ENCODE peak calls at places on chromosomes 13 and 19, in eight cellular contexts. One of them, this sample, is unnamed.

GRCh38 chr13:33230178-33230881 is 55.2 kb downstream of the STARD13 start:
- DNase-seq in stomach: no peak
- DNase-seq in breast epithelium: no peak
- DNase-seq in sigmoid colon: no peak
- DNase-seq in GM12892: no peak
- DNase-seq in endothelial cell of umbilical vein: peak
- DNase-seq in transverse colon: no peak
- DNase-seq in suprapubic skin: no peak
- DNase-seq in this sample: no peak

GRCh38 chr13:103960011-103960410 is 893.8 kb upstream of the SLC10A2 start:
- DNase-seq in stomach: no peak
- DNase-seq in breast epithelium: no peak
- DNase-seq in sigmoid colon: no peak
- DNase-seq in GM12892: no peak
- DNase-seq in endothelial cell of umbilical vein: peak
- DNase-seq in transverse colon: no peak
- DNase-seq in suprapubic skin: no peak
- DNase-seq in this sample: no peak

GRCh38 chr13:111790621-111791020 is 276.3 kb upstream of the SOX1 start:
- DNase-seq in stomach: no peak
- DNase-seq in breast epithelium: no peak
- DNase-seq in sigmoid colon: no peak
- DNase-seq in GM12892: no peak
- DNase-seq in endothelial cell of umbilical vein: no peak
- DNase-seq in transverse colon: no peak
- DNase-seq in suprapubic skin: no peak
- DNase-seq in this sample: no peak

GRCh38 chr13:88063741-88064140 is 392.6 kb downstream of the SLITRK5 start:
- DNase-seq in stomach: no peak
- DNase-seq in breast epithelium: no peak
- DNase-seq in sigmoid colon: no peak
- DNase-seq in GM12892: no peak
- DNase-seq in endothelial cell of umbilical vein: no peak
- DNase-seq in transverse colon: no peak
- DNase-seq in suprapubic skin: no peak
- DNase-seq in this sample: no peak

GRCh38 chr13:51453959-51454703 is 1.3 kb upstream of the INTS6 start:
- DNase-seq in stomach: no peak
- DNase-seq in breast epithelium: peak
- DNase-seq in sigmoid colon: peak
- DNase-seq in GM12892: no peak
- DNase-seq in endothelial cell of umbilical vein: peak
- DNase-seq in transverse colon: peak
- DNase-seq in suprapubic skin: no peak
- DNase-seq in this sample: no peak

GRCh38 chr19:1250374-1251232 is 2.2 kb downstream of the MIDN start:
- DNase-seq in stomach: no peak
- DNase-seq in breast epithelium: no peak
- DNase-seq in sigmoid colon: peak
- DNase-seq in GM12892: no peak
- DNase-seq in endothelial cell of umbilical vein: peak
- DNase-seq in transverse colon: peak
- DNase-seq in suprapubic skin: no peak
- DNase-seq in this sample: no peak

GRCh38 chr19:47124937-47125668 is 5.5 kb upstream of the SAE1 start:
- DNase-seq in stomach: no peak
- DNase-seq in breast epithelium: no peak
- DNase-seq in sigmoid colon: no peak
- DNase-seq in GM12892: peak
- DNase-seq in endothelial cell of umbilical vein: peak
- DNase-seq in transverse colon: no peak
- DNase-seq in suprapubic skin: no peak
- DNase-seq in this sample: no peak

GRCh38 chr19:5458420-5458819 is 3.2 kb downstream of the ZNRF4 start:
- DNase-seq in stomach: no peak
- DNase-seq in breast epithelium: no peak
- DNase-seq in sigmoid colon: no peak
- DNase-seq in GM12892: no peak
- DNase-seq in endothelial cell of umbilical vein: no peak
- DNase-seq in transverse colon: no peak
- DNase-seq in suprapubic skin: no peak
- DNase-seq in this sample: no peak

GRCh38 chr19:35986664-35987570 is 8.1 kb upstream of the SDHAF1 start:
- DNase-seq in stomach: no peak
- DNase-seq in breast epithelium: no peak
- DNase-seq in sigmoid colon: no peak
- DNase-seq in GM12892: no peak
- DNase-seq in endothelial cell of umbilical vein: no peak
- DNase-seq in transverse colon: peak
- DNase-seq in suprapubic skin: no peak
- DNase-seq in this sample: no peak

GRCh38 chr19:13554506-13555235 is 48.4 kb upstream of the CACNA1A start:
- DNase-seq in stomach: no peak
- DNase-seq in breast epithelium: no peak
- DNase-seq in sigmoid colon: no peak
- DNase-seq in GM12892: no peak
- DNase-seq in endothelial cell of umbilical vein: no peak
- DNase-seq in transverse colon: no peak
- DNase-seq in suprapubic skin: no peak
- DNase-seq in this sample: no peak

GRCh38 chr19:50327013-50327412 is 2.2 kb downstream of the KCNC3 start:
- DNase-seq in stomach: no peak
- DNase-seq in breast epithelium: no peak
- DNase-seq in sigmoid colon: no peak
- DNase-seq in GM12892: no peak
- DNase-seq in endothelial cell of umbilical vein: no peak
- DNase-seq in transverse colon: no peak
- DNase-seq in suprapubic skin: no peak
- DNase-seq in this sample: no peak

GRCh38 chr19:4393947-4394590 is 6.3 kb downstream of the SH3GL1 start:
- DNase-seq in stomach: no peak
- DNase-seq in breast epithelium: no peak
- DNase-seq in sigmoid colon: no peak
- DNase-seq in GM12892: no peak
- DNase-seq in endothelial cell of umbilical vein: peak
- DNase-seq in transverse colon: no peak
- DNase-seq in suprapubic skin: no peak
- DNase-seq in this sample: no peak

GRCh38 chr19:54329476-54330165 is 9.3 kb downstream of the LILRA4 start:
- DNase-seq in stomach: no peak
- DNase-seq in breast epithelium: no peak
- DNase-seq in sigmoid colon: peak
- DNase-seq in GM12892: no peak
- DNase-seq in endothelial cell of umbilical vein: no peak
- DNase-seq in transverse colon: no peak
- DNase-seq in suprapubic skin: no peak
- DNase-seq in this sample: no peak

GRCh38 chr13:45527699-45528462 is 63.1 kb downstream of the COG3 start:
- DNase-seq in stomach: peak
- DNase-seq in breast epithelium: no peak
- DNase-seq in sigmoid colon: no peak
- DNase-seq in GM12892: no peak
- DNase-seq in endothelial cell of umbilical vein: no peak
- DNase-seq in transverse colon: no peak
- DNase-seq in suprapubic skin: no peak
- DNase-seq in this sample: no peak

GRCh38 chr13:26197298-26197697 is 24.8 kb downstream of the RNF6 start:
- DNase-seq in stomach: no peak
- DNase-seq in breast epithelium: no peak
- DNase-seq in sigmoid colon: no peak
- DNase-seq in GM12892: no peak
- DNase-seq in endothelial cell of umbilical vein: no peak
- DNase-seq in transverse colon: no peak
- DNase-seq in suprapubic skin: no peak
- DNase-seq in this sample: no peak

GRCh38 chr13:61187471-61187870 is 228.2 kb downstream of the PCDH20 start:
- DNase-seq in stomach: no peak
- DNase-seq in breast epithelium: no peak
- DNase-seq in sigmoid colon: no peak
- DNase-seq in GM12892: no peak
- DNase-seq in endothelial cell of umbilical vein: no peak
- DNase-seq in transverse colon: no peak
- DNase-seq in suprapubic skin: no peak
- DNase-seq in this sample: no peak

GRCh38 chr19:38711726-38712153 is 32.5 kb downstream of the CAPN12 start:
- DNase-seq in stomach: no peak
- DNase-seq in breast epithelium: peak
- DNase-seq in sigmoid colon: peak
- DNase-seq in GM12892: no peak
- DNase-seq in endothelial cell of umbilical vein: no peak
- DNase-seq in transverse colon: peak
- DNase-seq in suprapubic skin: no peak
- DNase-seq in this sample: peak

GRCh38 chr13:27393101-27393500 is 31.3 kb upstream of the GTF3A start:
- DNase-seq in stomach: no peak
- DNase-seq in breast epithelium: no peak
- DNase-seq in sigmoid colon: no peak
- DNase-seq in GM12892: no peak
- DNase-seq in endothelial cell of umbilical vein: no peak
- DNase-seq in transverse colon: no peak
- DNase-seq in suprapubic skin: no peak
- DNase-seq in this sample: no peak

GRCh38 chr13:73698859-73699258 is 435.3 kb downstream of the KLF12 start:
- DNase-seq in stomach: no peak
- DNase-seq in breast epithelium: no peak
- DNase-seq in sigmoid colon: no peak
- DNase-seq in GM12892: no peak
- DNase-seq in endothelial cell of umbilical vein: no peak
- DNase-seq in transverse colon: no peak
- DNase-seq in suprapubic skin: no peak
- DNase-seq in this sample: no peak

GRCh38 chr19:41945135-41945766 is 13.9 kb downstream of the RABAC1 start:
- DNase-seq in stomach: peak
- DNase-seq in breast epithelium: peak
- DNase-seq in sigmoid colon: no peak
- DNase-seq in GM12892: peak
- DNase-seq in endothelial cell of umbilical vein: no peak
- DNase-seq in transverse colon: peak
- DNase-seq in suprapubic skin: no peak
- DNase-seq in this sample: peak
- TF ChIP-seq POLR2AphosphoS5 in stomach: no peak
- TF ChIP-seq POLR2AphosphoS5 in breast epithelium: no peak
- TF ChIP-seq POLR2AphosphoS5 in sigmoid colon: no peak
- TF ChIP-seq POLR2AphosphoS5 in GM12892: peak
- TF ChIP-seq POLR2AphosphoS5 in endothelial cell of umbilical vein: no peak
- TF ChIP-seq POLR2AphosphoS5 in transverse colon: no peak
- TF ChIP-seq POLR2AphosphoS5 in suprapubic skin: no peak
- TF ChIP-seq POLR2AphosphoS5 in this sample: peak

GRCh38 chr19:41351339-41352245 is 2.1 kb downstream of the TGFB1 start:
- DNase-seq in stomach: peak
- DNase-seq in breast epithelium: no peak
- DNase-seq in sigmoid colon: peak
- DNase-seq in GM12892: peak
- DNase-seq in endothelial cell of umbilical vein: peak
- DNase-seq in transverse colon: peak
- DNase-seq in suprapubic skin: no peak
- DNase-seq in this sample: peak
- TF ChIP-seq POLR2AphosphoS5 in stomach: no peak
- TF ChIP-seq POLR2AphosphoS5 in breast epithelium: peak
- TF ChIP-seq POLR2AphosphoS5 in sigmoid colon: no peak
- TF ChIP-seq POLR2AphosphoS5 in GM12892: peak
- TF ChIP-seq POLR2AphosphoS5 in endothelial cell of umbilical vein: peak
- TF ChIP-seq POLR2AphosphoS5 in transverse colon: peak
- TF ChIP-seq POLR2AphosphoS5 in suprapubic skin: no peak
- TF ChIP-seq POLR2AphosphoS5 in this sample: peak

GRCh38 chr19:2964874-2965273 is 12.5 kb upstream of the TLE6 start:
- DNase-seq in stomach: no peak
- DNase-seq in breast epithelium: no peak
- DNase-seq in sigmoid colon: no peak
- DNase-seq in GM12892: no peak
- DNase-seq in endothelial cell of umbilical vein: no peak
- DNase-seq in transverse colon: no peak
- DNase-seq in suprapubic skin: no peak
- DNase-seq in this sample: no peak

GRCh38 chr19:2967972-2968371 is 9.4 kb upstream of the TLE6 start:
- DNase-seq in stomach: no peak
- DNase-seq in breast epithelium: no peak
- DNase-seq in sigmoid colon: no peak
- DNase-seq in GM12892: no peak
- DNase-seq in endothelial cell of umbilical vein: no peak
- DNase-seq in transverse colon: no peak
- DNase-seq in suprapubic skin: no peak
- DNase-seq in this sample: no peak

GRCh38 chr19:2973229-2973628 is 4.1 kb upstream of the TLE6 start:
- DNase-seq in stomach: no peak
- DNase-seq in breast epithelium: no peak
- DNase-seq in sigmoid colon: no peak
- DNase-seq in GM12892: no peak
- DNase-seq in endothelial cell of umbilical vein: no peak
- DNase-seq in transverse colon: no peak
- DNase-seq in suprapubic skin: no peak
- DNase-seq in this sample: no peak

GRCh38 chr19:2970201-2970838 is 7.0 kb upstream of the TLE6 start:
- DNase-seq in stomach: no peak
- DNase-seq in breast epithelium: no peak
- DNase-seq in sigmoid colon: no peak
- DNase-seq in GM12892: no peak
- DNase-seq in endothelial cell of umbilical vein: no peak
- DNase-seq in transverse colon: no peak
- DNase-seq in suprapubic skin: no peak
- DNase-seq in this sample: no peak

DNA sequence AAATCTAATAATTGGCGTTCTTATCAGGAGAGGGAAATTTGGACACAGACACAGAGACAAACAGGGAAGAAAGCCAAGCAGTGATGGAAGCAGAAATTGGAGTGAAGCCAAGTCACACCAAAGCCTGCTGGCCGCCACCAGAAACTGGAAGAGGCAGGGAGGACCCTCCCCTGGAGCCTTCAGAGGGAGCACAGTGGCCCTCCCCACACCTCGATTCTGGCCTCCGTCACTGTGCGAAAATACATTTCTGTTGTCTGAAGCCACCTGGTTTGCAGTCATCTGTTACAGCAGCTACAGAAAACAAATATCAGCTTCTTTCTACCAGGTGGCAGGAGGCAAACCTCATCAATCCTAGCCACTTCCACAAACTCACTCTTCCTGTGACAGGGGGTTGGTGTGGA is 8.3 kb upstream of the TLE6 start:
- DNase-seq in stomach: peak
- DNase-seq in breast epithelium: no peak
- DNase-seq in sigmoid colon: peak
- DNase-seq in GM12892: no peak
- DNase-seq in endothelial cell of umbilical vein: peak
- DNase-seq in transverse colon: peak
- DNase-seq in suprapubic skin: no peak
- DNase-seq in this sample: no peak
- TF ChIP-seq POLR2AphosphoS5 in stomach: no peak
- TF ChIP-seq POLR2AphosphoS5 in breast epithelium: no peak
- TF ChIP-seq POLR2AphosphoS5 in sigmoid colon: no peak
- TF ChIP-seq POLR2AphosphoS5 in GM12892: no peak
- TF ChIP-seq POLR2AphosphoS5 in endothelial cell of umbilical vein: no peak
- TF ChIP-seq POLR2AphosphoS5 in transverse colon: no peak
- TF ChIP-seq POLR2AphosphoS5 in suprapubic skin: no peak
- TF ChIP-seq POLR2AphosphoS5 in this sample: peak

DNA sequence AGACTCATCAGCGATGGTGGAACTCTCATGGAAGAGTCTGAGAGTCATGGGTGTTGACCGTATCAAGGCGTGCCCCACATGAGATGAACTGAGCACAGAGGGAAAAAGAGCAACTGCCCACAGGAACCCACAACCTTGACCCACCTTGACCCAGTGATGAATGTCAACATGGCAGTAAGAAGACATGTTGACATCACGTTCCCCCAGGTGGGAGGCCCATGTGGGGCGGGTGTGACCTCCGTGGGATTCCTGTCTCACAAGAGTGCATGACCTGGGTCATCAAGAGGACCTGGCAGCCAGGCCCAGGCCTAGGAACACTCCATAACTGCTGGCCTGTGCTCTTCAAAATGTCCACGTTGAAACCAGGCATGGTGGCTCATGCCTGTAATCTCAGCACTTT is 45.8 kb downstream of the EPS15L1 start:
- DNase-seq in stomach: no peak
- DNase-seq in breast epithelium: no peak
- DNase-seq in sigmoid colon: no peak
- DNase-seq in GM12892: no peak
- DNase-seq in endothelial cell of umbilical vein: no peak
- DNase-seq in transverse colon: no peak
- DNase-seq in suprapubic skin: no peak
- DNase-seq in this sample: no peak
- TF ChIP-seq POLR2AphosphoS5 in stomach: no peak
- TF ChIP-seq POLR2AphosphoS5 in breast epithelium: no peak
- TF ChIP-seq POLR2AphosphoS5 in sigmoid colon: no peak
- TF ChIP-seq POLR2AphosphoS5 in GM12892: no peak
- TF ChIP-seq POLR2AphosphoS5 in endothelial cell of umbilical vein: no peak
- TF ChIP-seq POLR2AphosphoS5 in transverse colon: no peak
- TF ChIP-seq POLR2AphosphoS5 in suprapubic skin: no peak
- TF ChIP-seq POLR2AphosphoS5 in this sample: no peak